ENCODE peak calls at places on chromosomes 12 and 14, in five cellular contexts. L is H1, P is K562, G is GM12878, B is HepG2. V is an unnamed sample.

GRCh38 chr12:103241184-103241583 is 254.6 kb downstream of the C12orf42 start:
- DNase-seq in L (no peak), P (no peak), G (no peak), B (no peak), V (no peak)

GRCh38 chr14:35944847-35945246 is 118.7 kb downstream of the BRMS1L start:
- DNase-seq in L (peak), P (peak), G (no peak), B (peak), V (peak)

GRCh38 chr12:117574655-117575054 is 213.2 kb upstream of the NOS1 start:
- DNase-seq in L (no peak), P (no peak), G (no peak), B (no peak), V (no peak)

GRCh38 chr12:123150804-123151678 is at the start of gene PITPNM2:
- DNase-seq in L (no peak), P (peak), G (no peak), B (no peak), V (peak)

GRCh38 chr12:32483993-32484392 is 84.6 kb downstream of the FGD4 start:
- DNase-seq in L (no peak), P (no peak), G (no peak), B (no peak), V (no peak)

GRCh38 chr12:131274906-131275305 is 321.2 kb downstream of the ADGRD1 start:
- DNase-seq in L (no peak), P (no peak), G (no peak), B (no peak), V (no peak)

GRCh38 chr12:118044075-118044474 is 16.9 kb downstream of the WSB2 start:
- DNase-seq in L (no peak), P (no peak), G (no peak), B (no peak), V (no peak)

GRCh38 chr12:92065018-92065499 is 80.6 kb downstream of the BTG1 start:
- DNase-seq in L (no peak), P (no peak), G (peak), B (peak), V (no peak)

GRCh38 chr12:76529226-76529918 is 30.2 kb downstream of the OSBPL8 start:
- DNase-seq in L (no peak), P (no peak), G (no peak), B (peak), V (no peak)

GRCh38 chr12:91058821-91059220 is 997 bp upstream of the KERA start:
- DNase-seq in L (no peak), P (no peak), G (no peak), B (no peak), V (no peak)

GRCh38 chr14:65231286-65231980 is 129.1 kb upstream of the MAX start:
- DNase-seq in L (no peak), P (no peak), G (no peak), B (peak), V (no peak)

GRCh38 chr12:94500831-94501567 is 41.3 kb upstream of the CEP83 start:
- DNase-seq in L (no peak), P (no peak), G (no peak), B (no peak), V (no peak)

GRCh38 chr12:45587877-45588530 is 141.5 kb upstream of the ARID2 start:
- DNase-seq in L (no peak), P (no peak), G (no peak), B (no peak), V (no peak)

GRCh38 chr12:74021937-74022336 is 515.7 kb upstream of the ATXN7L3B start:
- DNase-seq in L (peak), P (peak), G (no peak), B (peak), V (peak)

GRCh38 chr12:2187195-2187963 is 134.6 kb downstream of the CACNA1C start:
- DNase-seq in L (no peak), P (no peak), G (no peak), B (no peak), V (no peak)

GRCh38 chr12:128772249-128772648 is 51.5 kb downstream of the SLC15A4 start:
- DNase-seq in L (no peak), P (no peak), G (no peak), B (no peak), V (no peak)

GRCh38 chr14:102275866-102276265 is 29.1 kb downstream of the MOK start:
- DNase-seq in L (no peak), P (no peak), G (no peak), B (no peak), V (no peak)

GRCh38 chr12:31876568-31877424 is 82.4 kb upstream of the RESF1 start:
- DNase-seq in L (no peak), P (no peak), G (no peak), B (no peak), V (no peak)

GRCh38 chr12:15931590-15932053 is 20.5 kb downstream of the DERA start:
- DNase-seq in L (no peak), P (no peak), G (peak), B (peak), V (no peak)

GRCh38 chr12:44526655-44527199 is 349.4 kb downstream of the NELL2 start:
- DNase-seq in L (no peak), P (no peak), G (no peak), B (no peak), V (no peak)
- TF ChIP-seq CTCF in L (peak), P (no peak), G (no peak), B (no peak), V (no peak)

GRCh38 chr14:24915958-24916595 is 133.9 kb downstream of the STXBP6 start:
- DNase-seq in L (no peak), P (no peak), G (no peak), B (no peak), V (no peak)
- TF ChIP-seq CREB1 in L (no peak), P (no peak), G (no peak), B (peak), V (no peak)

GRCh38 chr14:39176263-39177167 is 1.5 kb downstream of the PNN start:
- DNase-seq in L (no peak), P (no peak), G (no peak), B (no peak), V (no peak)

GRCh38 chr14:39177168-39177545 is 2.1 kb downstream of the PNN start:
- DNase-seq in L (no peak), P (no peak), G (no peak), B (no peak), V (no peak)

GRCh38 chr14:39173198-39173597 is 1.9 kb upstream of the PNN start:
- DNase-seq in L (no peak), P (no peak), G (no peak), B (no peak), V (no peak)

GRCh38 chr14:39174560-39175444 is at the start of gene PNN:
- DNase-seq in L (peak), P (peak), G (peak), B (peak), V (peak)

GRCh38 chr14:39175445-39176262 is 600 bp downstream of the PNN start:
- DNase-seq in L (no peak), P (no peak), G (no peak), B (peak), V (peak)
- TF ChIP-seq MAX in L (peak), P (peak), G (peak), B (no peak), V (peak)

GRCh38 chr14:104339829-104340228 is 201.4 kb downstream of the KIF26A start:
- DNase-seq in L (no peak), P (no peak), G (no peak), B (no peak), V (no peak)

GRCh38 chr14:104343690-104344640 is 205.6 kb downstream of the KIF26A start:
- DNase-seq in L (peak), P (no peak), G (no peak), B (no peak), V (peak)

GRCh38 chr14:104342435-104343293 is 204.3 kb downstream of the KIF26A start:
- DNase-seq in L (peak), P (no peak), G (no peak), B (no peak), V (peak)

GRCh38 chr14:104343294-104343625 is 204.9 kb downstream of the KIF26A start:
- DNase-seq in L (no peak), P (no peak), G (no peak), B (no peak), V (no peak)

GRCh38 chr14:104341532-104342434 is 203.4 kb downstream of the KIF26A start:
- DNase-seq in L (peak), P (peak), G (no peak), B (peak), V (peak)
- TF ChIP-seq CTCF in L (peak), P (peak), G (no peak), B (peak), V (peak)

GRCh38 chr12:113873741-113874140 is 92.4 kb downstream of the RBM19 start:
- DNase-seq in L (no peak), P (no peak), G (no peak), B (no peak), V (no peak)

GRCh38 chr12:113874326-113874725 is 91.8 kb downstream of the RBM19 start:
- DNase-seq in L (no peak), P (no peak), G (no peak), B (no peak), V (no peak)

GRCh38 chr12:113875681-113876080 is 90.4 kb downstream of the RBM19 start:
- DNase-seq in L (no peak), P (no peak), G (no peak), B (no peak), V (no peak)

GRCh38 chr12:113876160-113876559 is 90.0 kb downstream of the RBM19 start:
- DNase-seq in L (no peak), P (peak), G (no peak), B (no peak), V (no peak)

GRCh38 chr12:113874999-113875561 is 91.0 kb downstream of the RBM19 start:
- DNase-seq in L (no peak), P (no peak), G (no peak), B (no peak), V (no peak)
- TF ChIP-seq CREB1 in L (no peak), P (no peak), G (no peak), B (no peak), V (no peak)

DNA sequence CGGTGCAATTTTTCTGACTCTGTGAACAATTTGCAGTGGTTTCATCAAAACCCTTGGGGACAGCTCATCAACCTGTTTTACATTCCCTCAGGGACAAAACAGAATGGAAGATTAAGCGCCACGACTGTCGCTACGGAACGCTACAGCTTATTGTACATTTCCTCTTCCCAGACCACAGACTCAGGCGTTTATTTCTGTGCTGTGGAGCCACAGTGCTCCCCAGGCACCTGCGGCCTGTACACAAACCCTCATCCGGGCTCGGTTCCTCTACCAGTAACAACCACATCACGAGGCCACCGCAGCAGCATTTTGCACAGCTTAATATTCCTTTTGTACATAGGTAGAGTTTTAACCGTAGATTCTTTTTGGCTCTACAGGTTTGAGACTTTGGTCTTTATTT is 397.4 kb upstream of the OR4E1 start:
- DNase-seq in L (no peak), P (no peak), G (peak), B (no peak), V (no peak)
- TF ChIP-seq MAX in L (no peak), P (no peak), G (no peak), B (no peak), V (no peak)

GRCh38 chr12:70463997-70464396 is 97.9 kb downstream of the KCNMB4 start:
- DNase-seq in L (no peak), P (no peak), G (no peak), B (no peak), V (no peak)
- TF ChIP-seq CTCF in L (no peak), P (no peak), G (no peak), B (no peak), V (no peak)

GRCh38 chr14:56145965-56146364 is 27.8 kb downstream of the PELI2 start:
- DNase-seq in L (no peak), P (no peak), G (no peak), B (no peak), V (no peak)

GRCh38 chr14:56145181-56145580 is 27.0 kb downstream of the PELI2 start:
- DNase-seq in L (no peak), P (no peak), G (no peak), B (no peak), V (no peak)

GRCh38 chr14:56147980-56148901 is 30.0 kb downstream of the PELI2 start:
- DNase-seq in L (no peak), P (no peak), G (no peak), B (no peak), V (no peak)

GRCh38 chr14:56143025-56143424 is 24.8 kb downstream of the PELI2 start:
- DNase-seq in L (no peak), P (no peak), G (no peak), B (no peak), V (no peak)

GRCh38 chr14:56144176-56144575 is 26.0 kb downstream of the PELI2 start:
- DNase-seq in L (no peak), P (no peak), G (no peak), B (no peak), V (no peak)
- TF ChIP-seq CREB1 in L (no peak), P (no peak), G (no peak), B (no peak), V (no peak)

GRCh38 chr14:88078525-88078924 is 73.6 kb downstream of the GPR65 start:
- DNase-seq in L (no peak), P (no peak), G (no peak), B (no peak), V (no peak)
- TF ChIP-seq MAX in L (no peak), P (no peak), G (no peak), B (no peak), V (no peak)